ENCODE peak calls at places on chromosomes 3 and 15, in eight cellular contexts. S, F, A, K, E, O, N and T are unnamed samples.
A peak's percentile ranks its signal among the peaks of the same experiment; 100 is the strongest.

GRCh38 chr3:32522682-32523081 is 20.0 kb upstream of the CMTM6 start:
- DNase-seq in A (no peak), N (no peak), O (no peak), K (no peak), E (no peak), S (no peak), F (no peak), T (no peak)

GRCh38 chr3:54064486-54064885 is 57.9 kb upstream of the CACNA2D3 start:
- DNase-seq in O (no peak), E (no peak), F (no peak), S (no peak), N (no peak), A (no peak), K (no peak), T (no peak)

GRCh38 chr15:67736810-67737209 is 88.5 kb upstream of the SKOR1 start:
- DNase-seq in S (no peak), E (no peak), K (no peak), N (no peak), A (no peak), F (no peak), O (no peak), T (no peak)

GRCh38 chr15:73852507-73852906 is 20.9 kb upstream of the TBC1D21 start:
- DNase-seq in O (peak; percentile 15), S (no peak), E (no peak), A (no peak), K (no peak), F (no peak), N (no peak), T (no peak)

GRCh38 chr15:87267798-87268197 is 988.7 kb downstream of the NTRK3 start:
- DNase-seq in N (no peak), A (no peak), K (no peak), F (no peak), O (no peak), E (no peak), S (no peak), T (no peak)

GRCh38 chr15:58684751-58685150 is 64.8 kb downstream of the ADAM10 start:
- DNase-seq in K (no peak), S (no peak), F (no peak), N (no peak), E (no peak), A (no peak), O (no peak), T (no peak)

GRCh38 chr3:193805448-193805847 is 212.4 kb downstream of the OPA1 start:
- DNase-seq in K (peak; percentile 28), E (peak; percentile 84), S (peak; percentile 85), O (no peak), F (no peak), N (no peak), A (no peak), T (peak; percentile 99)

GRCh38 chr3:148950806-148951205 is 40.5 kb upstream of the GYG1 start:
- DNase-seq in A (peak; percentile 67), O (no peak), F (no peak), N (no peak), S (no peak), K (no peak), E (no peak), T (no peak)

GRCh38 chr15:32956006-32956405 is 238.2 kb downstream of the GREM1 start:
- DNase-seq in A (peak; percentile 70), S (no peak), O (no peak), F (no peak), N (no peak), K (no peak), E (no peak), T (peak; percentile 0)

GRCh38 chr3:14845180-14845579 is 26.4 kb downstream of the FGD5 start:
- DNase-seq in N (no peak), O (no peak), E (no peak), S (no peak), F (no peak), A (no peak), K (no peak), T (no peak)

GRCh38 chr15:92772061-92772460 is 116.5 kb upstream of the FAM174B start:
- DNase-seq in F (no peak), N (no peak), O (no peak), A (no peak), E (no peak), S (no peak), K (no peak), T (no peak)

GRCh38 chr15:40684381-40684780 is 10.6 kb upstream of the RAD51 start:
- DNase-seq in O (no peak), N (no peak), K (no peak), E (no peak), A (no peak), S (no peak), F (no peak), T (no peak)

GRCh38 chr15:82646250-82647044 is 716 bp downstream of the CPEB1 start:
- DNase-seq in K (no peak), N (no peak), F (no peak), S (no peak), A (peak; percentile 85), O (no peak), E (peak; percentile 61), T (peak; percentile 12)

GRCh38 chr3:153160451-153161137 is 1.4 kb upstream of the RAP2B start:
- DNase-seq in S (peak; percentile 71), A (peak; percentile 87), O (peak; percentile 74), E (peak; percentile 74), N (peak; percentile 88), K (peak; percentile 60), F (peak; percentile 86), T (peak; percentile 90)

GRCh38 chr3:134904333-134904771 is 109.3 kb downstream of the EPHB1 start:
- DNase-seq in K (no peak), F (no peak), O (peak; percentile 20), S (no peak), E (peak; percentile 19), N (no peak), A (no peak), T (no peak)

GRCh38 chr3:62870321-62870720 is 4.9 kb downstream of the CADPS start:
- DNase-seq in A (no peak), O (no peak), K (no peak), N (no peak), E (no peak), S (no peak), F (no peak), T (no peak)

GRCh38 chr15:52234596-52235541 is 43.7 kb upstream of the GNB5 start:
- DNase-seq in O (no peak), E (no peak), S (no peak), A (no peak), N (no peak), F (no peak), K (no peak), T (no peak)

GRCh38 chr15:69154684-69155083 is 5.8 kb upstream of the GLCE start:
- DNase-seq in F (no peak), A (no peak), K (no peak), S (no peak), E (no peak), O (no peak), N (no peak), T (peak; percentile 43)

GRCh38 chr3:149018247-149018646 is 26.9 kb downstream of the GYG1 start:
- DNase-seq in E (no peak), F (no peak), O (no peak), A (no peak), S (no peak), K (no peak), N (no peak), T (no peak)

DNA sequence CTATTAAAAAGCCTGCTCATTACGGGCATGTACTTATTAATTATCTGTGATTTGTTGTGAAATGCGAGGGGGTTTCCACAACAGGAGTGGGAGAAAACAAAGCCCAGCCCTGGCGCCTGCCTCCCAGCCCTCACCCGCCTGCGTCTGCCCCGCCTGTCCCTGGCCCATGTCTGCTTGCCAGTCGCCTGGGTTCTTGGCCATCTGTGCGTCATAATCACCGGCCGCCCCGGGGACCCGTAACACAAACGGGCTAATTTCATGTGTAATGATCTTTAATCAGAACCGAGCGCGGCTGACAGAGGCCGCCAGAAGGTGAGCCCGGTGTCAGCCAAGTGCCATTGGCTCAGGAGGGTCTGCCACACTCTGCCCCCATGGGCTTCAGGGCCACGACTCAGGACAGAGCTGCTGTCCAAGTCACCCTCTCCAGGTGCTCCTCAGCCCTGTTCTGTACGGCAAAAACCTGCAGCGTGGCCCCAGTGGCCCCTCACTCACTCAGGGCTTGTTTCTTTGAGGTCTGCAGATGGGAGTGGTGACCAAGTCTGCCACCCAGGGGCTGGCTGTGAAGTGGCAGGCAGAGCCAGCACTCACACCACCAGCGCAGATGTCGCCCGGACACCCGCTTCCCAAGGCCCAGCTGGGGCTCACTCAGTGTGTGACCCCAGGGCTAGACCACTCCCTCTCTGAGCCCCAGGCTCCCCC is 28.8 kb upstream of the TMEM115 start:
- DNase-seq in A (peak; percentile 64), F (no peak), O (no peak), N (no peak), S (no peak), K (no peak), E (no peak), T (peak; percentile 31)
- TF ChIP-seq CTCF in A (peak; percentile 53), F (no peak), O (peak; percentile 7), N (no peak), S (no peak), K (peak; percentile 35), E (no peak), T (no peak)

DNA sequence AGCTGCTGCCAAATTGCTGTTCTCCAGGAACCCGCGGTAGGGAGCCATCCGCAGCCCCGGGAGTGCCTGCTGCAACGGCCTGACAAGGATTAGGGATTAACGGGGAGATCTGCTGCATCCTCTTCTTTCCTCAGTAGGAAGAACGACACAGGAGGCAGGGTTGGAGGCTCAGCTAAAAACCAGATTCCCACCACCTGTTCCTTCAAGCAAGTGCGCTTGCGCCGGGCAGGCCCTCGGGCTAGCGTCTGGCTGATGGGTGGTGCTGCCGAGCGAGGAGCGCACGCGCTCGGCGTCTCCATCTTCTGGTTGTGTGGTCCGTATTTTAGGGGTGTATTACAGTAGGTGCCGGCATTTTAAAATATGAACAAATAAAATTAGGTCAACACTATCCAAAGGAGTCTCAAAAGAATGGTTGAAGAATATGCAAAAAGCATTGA is 25.4 kb upstream of the SLC25A26 start:
- DNase-seq in F (peak; percentile 57), O (peak; percentile 52), K (no peak), S (peak; percentile 57), A (peak; percentile 83), E (peak; percentile 65), N (peak; percentile 71), T (peak; percentile 77)
- TF ChIP-seq CTCF in F (no peak), O (no peak), K (no peak), S (peak; percentile 43), A (no peak), E (no peak), N (no peak), T (no peak)

GRCh38 chr15:46275701-46276100 is 640.9 kb downstream of the SQOR start:
- DNase-seq in A (no peak), K (no peak), O (no peak), F (no peak), N (no peak), S (no peak), E (no peak), T (no peak)

GRCh38 chr15:46277451-46277850 is 642.6 kb downstream of the SQOR start:
- DNase-seq in E (no peak), N (no peak), O (no peak), A (no peak), S (no peak), K (no peak), F (no peak), T (no peak)

GRCh38 chr15:46277994-46278885 is 643.4 kb downstream of the SQOR start:
- DNase-seq in S (no peak), N (no peak), O (no peak), E (no peak), F (no peak), A (no peak), K (no peak), T (no peak)

GRCh38 chr15:46280753-46281521 is 646.1 kb downstream of the SQOR start:
- DNase-seq in K (no peak), E (no peak), O (no peak), A (peak; percentile 75), F (no peak), S (no peak), N (no peak), T (peak; percentile 33)
- TF ChIP-seq CTCF in K (no peak), E (no peak), O (no peak), A (peak; percentile 72), F (peak; percentile 16), S (peak; percentile 51), N (no peak), T (no peak)

GRCh38 chr3:79406175-79406574 is 361.6 kb downstream of the ROBO1 start:
- DNase-seq in A (peak; percentile 53), E (no peak), F (no peak), S (no peak), N (no peak), O (no peak), K (no peak), T (no peak)
- TF ChIP-seq CTCF in A (peak; percentile 65), E (no peak), F (no peak), S (no peak), N (no peak), O (no peak), K (no peak), T (no peak)